ENCODE peak calls at places on chromosomes 7 and 10, in six cellular contexts. Z, Q, A, W, I and D are unnamed samples.

GRCh38 chr7:87058739-87059524 is 522 bp downstream of the ELAPOR2 start:
- DNase-seq in Z (no peak), Q (no peak), A (no peak), W (no peak), I (peak), D (peak)

GRCh38 chr7:90474284-90475210 is 5.1 kb downstream of the PTTG1IP2 start:
- DNase-seq in Z (peak), Q (peak), A (peak), W (peak), I (no peak), D (peak)

GRCh38 chr10:132754071-132754470 is 31.9 kb downstream of the NKX6-2 start:
- DNase-seq in Z (no peak), Q (no peak), A (no peak), W (no peak), I (no peak), D (no peak)

GRCh38 chr7:73701357-73701995 is 18.0 kb downstream of the STX1A start:
- DNase-seq in Z (peak), Q (peak), A (peak), W (peak), I (peak), D (peak)

GRCh38 chr7:17139081-17139480 is 159.4 kb upstream of the AHR start:
- DNase-seq in Z (no peak), Q (peak), A (no peak), W (no peak), I (no peak), D (no peak)

GRCh38 chr7:6092953-6093354 is 61.8 kb downstream of the ANKRD61 start:
- DNase-seq in Z (no peak), Q (no peak), A (no peak), W (no peak), I (no peak), D (no peak)

GRCh38 chr7:74655785-74656420 is 1.6 kb upstream of the GTF2I start:
- DNase-seq in Z (no peak), Q (no peak), A (no peak), W (no peak), I (no peak), D (no peak)

GRCh38 chr7:31782411-31782991 is 95.5 kb downstream of the PPP1R17 start:
- DNase-seq in Z (peak), Q (peak), A (peak), W (peak), I (peak), D (peak)

GRCh38 chr7:106083717-106084116 is 28.4 kb downstream of the SYPL1 start:
- DNase-seq in Z (no peak), Q (no peak), A (no peak), W (no peak), I (no peak), D (no peak)

GRCh38 chr7:68321776-68322496 is 1276.3 kb upstream of the AUTS2 start:
- DNase-seq in Z (no peak), Q (no peak), A (no peak), W (no peak), I (no peak), D (no peak)

GRCh38 chr10:17009228-17009700 is 120.3 kb downstream of the CUBN start:
- DNase-seq in Z (peak), Q (peak), A (no peak), W (peak), I (no peak), D (peak)

GRCh38 chr10:17007381-17007780 is 122.2 kb downstream of the CUBN start:
- DNase-seq in Z (no peak), Q (no peak), A (no peak), W (peak), I (no peak), D (peak)

GRCh38 chr10:17007836-17008235 is 121.8 kb downstream of the CUBN start:
- DNase-seq in Z (no peak), Q (no peak), A (no peak), W (peak), I (no peak), D (peak)

GRCh38 chr10:17013131-17013530 is 116.5 kb downstream of the CUBN start:
- DNase-seq in Z (no peak), Q (no peak), A (no peak), W (no peak), I (no peak), D (no peak)

DNA sequence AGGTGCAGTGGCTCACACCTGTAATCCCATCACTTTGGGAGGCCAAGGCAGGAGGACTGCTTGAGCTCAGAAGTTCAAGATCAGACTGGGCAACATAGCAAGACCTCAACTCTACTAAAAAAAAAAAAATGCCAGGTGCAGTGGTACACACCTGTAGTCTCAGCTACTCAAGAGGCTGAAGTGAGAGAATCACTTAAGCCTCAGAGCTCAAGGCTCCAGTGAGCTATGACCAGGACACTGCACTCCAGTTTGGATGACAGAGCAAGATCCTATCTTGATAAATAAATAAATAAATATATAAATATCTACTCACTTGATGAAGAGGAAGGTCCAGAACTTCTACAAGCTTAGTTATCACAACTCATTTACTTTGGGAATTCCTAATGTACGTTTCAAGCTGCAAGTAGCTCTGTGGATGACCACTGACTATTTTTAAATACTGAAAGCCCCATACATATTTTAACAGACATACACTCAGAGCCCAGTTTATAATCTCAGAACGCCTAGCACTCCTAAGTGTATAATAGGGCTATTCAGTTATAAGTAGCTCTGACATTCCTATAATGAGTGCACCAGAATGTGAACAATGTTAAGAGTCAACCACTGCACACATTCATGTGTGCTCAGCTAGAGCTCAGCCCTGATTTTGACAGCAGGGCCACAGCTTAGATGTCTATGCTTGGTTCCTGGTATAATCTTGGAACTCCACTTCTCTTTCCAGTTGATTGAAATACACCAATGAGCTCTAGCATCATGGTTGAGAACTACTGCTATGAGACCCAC is 119.1 kb downstream of the CUBN start:
- DNase-seq in Z (no peak), Q (no peak), A (no peak), W (no peak), I (no peak), D (no peak)
- H3K9ac ChIP-seq in Z (no peak), Q (no peak), A (no peak), W (no peak), I (no peak), D (no peak)

GRCh38 chr10:102648269-102648888 is 4.1 kb downstream of the TRIM8 start:
- DNase-seq in Z (no peak), Q (no peak), A (no peak), W (no peak), I (no peak), D (no peak)

GRCh38 chr10:102649770-102650654 is 5.7 kb downstream of the TRIM8 start:
- DNase-seq in Z (no peak), Q (no peak), A (no peak), W (no peak), I (no peak), D (no peak)

GRCh38 chr10:102647433-102648268 is 3.4 kb downstream of the TRIM8 start:
- DNase-seq in Z (no peak), Q (no peak), A (no peak), W (no peak), I (no peak), D (no peak)

GRCh38 chr10:102650655-102651454 is 6.6 kb downstream of the TRIM8 start:
- DNase-seq in Z (no peak), Q (no peak), A (no peak), W (no peak), I (no peak), D (no peak)

DNA sequence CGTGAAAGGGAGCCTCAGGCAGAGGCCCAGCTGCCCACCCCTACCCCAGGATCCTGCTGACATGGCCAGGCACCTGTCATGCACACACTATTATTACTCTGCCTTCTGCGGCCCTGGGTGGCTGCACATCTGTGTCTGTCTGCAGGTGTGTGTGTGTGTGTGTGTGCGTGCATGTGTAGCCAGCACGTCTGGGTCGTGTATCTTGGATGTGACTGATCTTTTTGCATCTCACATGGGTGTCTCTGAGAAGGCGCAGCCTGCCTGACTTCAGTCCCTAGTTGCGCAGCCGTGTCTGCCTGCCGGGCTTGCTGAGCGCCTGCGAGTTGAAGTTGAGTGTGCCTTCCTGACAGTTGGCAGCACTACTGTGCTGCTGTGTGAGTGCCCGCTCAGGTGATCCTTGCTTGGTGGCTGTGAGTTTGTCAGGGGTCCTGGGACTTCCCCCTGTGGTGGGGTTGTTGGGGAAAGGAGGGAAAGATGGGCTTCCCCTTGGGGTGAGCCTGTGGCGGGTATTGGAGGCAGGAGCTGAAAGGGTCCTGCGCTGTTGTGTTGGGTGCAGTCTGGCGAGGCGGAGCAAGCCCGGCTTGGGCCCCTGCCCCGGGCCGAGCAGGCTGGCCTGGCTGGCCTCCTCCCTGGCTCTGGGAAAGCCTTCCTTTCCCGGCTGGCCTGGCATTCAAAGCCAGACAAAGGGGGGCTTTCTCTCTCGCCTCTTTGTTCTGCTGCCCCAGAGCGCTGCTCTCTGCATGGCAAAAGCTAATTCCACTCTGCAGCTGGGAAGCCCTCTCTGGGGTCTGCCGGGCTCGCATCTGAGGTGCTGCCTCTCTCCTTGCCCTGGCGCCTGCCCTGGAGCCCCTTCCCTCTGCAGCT is 4.8 kb downstream of the TRIM8 start:
- DNase-seq in Z (no peak), Q (no peak), A (no peak), W (peak), I (no peak), D (no peak)
- H3K27ac ChIP-seq in Z (peak), Q (no peak), A (no peak), W (peak), I (no peak), D (no peak)

GRCh38 chr7:137772221-137772620 is 74.6 kb downstream of the DGKI start:
- DNase-seq in Z (peak), Q (no peak), A (no peak), W (no peak), I (no peak), D (no peak)
- H2AFZ ChIP-seq in Z (no peak), Q (no peak), A (no peak), W (no peak), I (no peak), D (no peak)

GRCh38 chr10:3775671-3776551 is 9.1 kb downstream of the KLF6 start:
- DNase-seq in Z (peak), Q (peak), A (peak), W (peak), I (peak), D (peak)
- H3K9ac ChIP-seq in Z (peak), Q (peak), A (peak), W (no peak), I (no peak), D (no peak)

GRCh38 chr7:43550427-43550826 is 32.5 kb upstream of the STK17A start:
- DNase-seq in Z (no peak), Q (no peak), A (no peak), W (no peak), I (no peak), D (no peak)

GRCh38 chr7:43552122-43552521 is 30.8 kb upstream of the STK17A start:
- DNase-seq in Z (no peak), Q (no peak), A (no peak), W (no peak), I (no peak), D (no peak)

GRCh38 chr7:43558071-43558470 is 24.8 kb upstream of the STK17A start:
- DNase-seq in Z (no peak), Q (peak), A (no peak), W (no peak), I (no peak), D (no peak)

GRCh38 chr7:43554423-43554822 is 28.5 kb upstream of the STK17A start:
- DNase-seq in Z (no peak), Q (no peak), A (no peak), W (no peak), I (no peak), D (no peak)

GRCh38 chr7:43553999-43554398 is 28.9 kb upstream of the STK17A start:
- DNase-seq in Z (no peak), Q (no peak), A (no peak), W (peak), I (no peak), D (no peak)
- H3K27ac ChIP-seq in Z (no peak), Q (no peak), A (no peak), W (no peak), I (no peak), D (no peak)

DNA sequence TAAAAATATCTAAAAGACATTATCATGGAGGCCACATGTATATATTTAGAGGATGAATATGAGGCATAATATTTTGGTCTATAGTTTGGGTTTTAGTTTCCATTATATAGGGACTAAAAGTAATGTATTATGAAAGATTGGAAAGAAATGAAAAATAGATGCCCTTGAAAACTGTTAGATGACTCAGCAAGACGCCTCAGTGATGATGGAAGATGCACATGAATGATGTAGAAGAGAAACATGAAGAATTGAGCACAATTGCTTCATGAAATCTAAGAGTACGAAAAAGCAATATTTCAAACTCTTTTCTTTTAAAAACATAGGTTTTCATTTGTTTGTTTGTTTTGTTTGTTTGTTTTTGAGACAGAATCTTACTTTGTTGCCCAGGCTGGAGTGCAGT is 89.8 kb downstream of the ARL4A start:
- DNase-seq in Z (no peak), Q (no peak), A (no peak), W (no peak), I (no peak), D (no peak)
- H2AFZ ChIP-seq in Z (no peak), Q (no peak), A (peak), W (no peak), I (no peak), D (no peak)

GRCh38 chr7:140540142-140540777 is 61.0 kb upstream of the MKRN1 start:
- DNase-seq in Z (no peak), Q (no peak), A (no peak), W (no peak), I (no peak), D (no peak)

GRCh38 chr7:140542226-140542625 is 62.9 kb upstream of the MKRN1 start:
- DNase-seq in Z (peak), Q (peak), A (no peak), W (peak), I (no peak), D (no peak)

GRCh38 chr7:140541513-140542192 is 62.3 kb upstream of the MKRN1 start:
- DNase-seq in Z (peak), Q (peak), A (peak), W (peak), I (peak), D (peak)

GRCh38 chr7:140539466-140539865 is 60.2 kb upstream of the MKRN1 start:
- DNase-seq in Z (no peak), Q (no peak), A (no peak), W (no peak), I (no peak), D (no peak)

DNA sequence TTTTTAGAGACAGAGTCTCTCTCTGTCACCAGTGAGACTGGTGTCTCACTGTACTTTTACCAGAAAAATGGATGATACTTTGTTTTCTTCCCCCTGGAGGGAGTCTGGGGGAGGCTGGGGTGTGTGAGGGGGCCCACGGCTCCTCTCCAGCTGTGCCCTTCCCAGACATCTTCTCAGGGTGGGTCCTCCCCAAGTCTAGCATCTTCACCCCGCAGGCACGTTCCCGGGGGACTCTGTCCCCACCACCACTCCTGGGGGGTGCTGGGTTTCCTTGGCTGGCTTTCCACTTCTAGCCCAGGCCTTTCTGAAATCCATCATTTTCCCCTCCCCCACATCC is 61.8 kb upstream of the MKRN1 start:
- DNase-seq in Z (no peak), Q (no peak), A (no peak), W (no peak), I (no peak), D (no peak)
- H3K9ac ChIP-seq in Z (no peak), Q (peak), A (peak), W (no peak), I (no peak), D (no peak)